ENCODE peak calls at places on chromosomes 16 and 17, in four cellular contexts. N is H1, X is K562, H is HepG2. Y is an unnamed sample.

GRCh38 chr16:86458457-86458777 is 51.9 kb upstream of the FOXF1 start:
- DNase-seq in N (no peak), X (no peak), H (no peak), Y (no peak)

GRCh38 chr16:24700549-24701392 is 28.7 kb upstream of the TNRC6A start:
- DNase-seq in N (peak), X (peak), H (peak), Y (peak)

GRCh38 chr17:1713878-1714487 is 3.8 kb upstream of the TLCD2 start:
- DNase-seq in N (no peak), X (no peak), H (peak), Y (peak)

GRCh38 chr17:64007838-64008282 is 9.7 kb downstream of the PRR29 start:
- DNase-seq in N (no peak), X (no peak), H (peak), Y (no peak)

GRCh38 chr17:48427598-48427997 is 2.4 kb downstream of the SKAP1 start:
- DNase-seq in N (no peak), X (peak), H (no peak), Y (no peak)

GRCh38 chr16:69326172-69326873 is 4.1 kb downstream of the PDF start:
- DNase-seq in N (no peak), X (no peak), H (peak), Y (no peak)

GRCh38 chr17:58702045-58702476 is 9.7 kb downstream of the RAD51C start:
- DNase-seq in N (no peak), X (no peak), H (no peak), Y (no peak)

GRCh38 chr17:10756604-10757003 is 26.8 kb upstream of the TMEM220 start:
- DNase-seq in N (no peak), X (no peak), H (no peak), Y (no peak)

GRCh38 chr17:59149051-59149450 is 5.9 kb downstream of the SKA2 start:
- DNase-seq in N (no peak), X (no peak), H (no peak), Y (peak)

GRCh38 chr17:4405699-4406098 is 28.0 kb upstream of the SPNS3 start:
- DNase-seq in N (no peak), X (no peak), H (no peak), Y (no peak)

GRCh38 chr17:48095611-48096010 is 5.7 kb downstream of the CBX1 start:
- DNase-seq in N (no peak), X (no peak), H (no peak), Y (no peak)

GRCh38 chr16:85083051-85083639 is 29.1 kb downstream of the CIBAR2 start:
- DNase-seq in N (peak), X (no peak), H (no peak), Y (no peak)

GRCh38 chr16:89164847-89165684 is 6.5 kb upstream of the CDH15 start:
- DNase-seq in N (no peak), X (no peak), H (no peak), Y (no peak)

GRCh38 chr17:82292251-82293154 is 19.0 kb upstream of the CSNK1D start:
- DNase-seq in N (peak), X (peak), H (peak), Y (peak)

GRCh38 chr17:62792122-62792800 is 15.9 kb downstream of the MARCHF10 start:
- DNase-seq in N (no peak), X (no peak), H (peak), Y (peak)

GRCh38 chr16:84085774-84086173 is 31.0 kb downstream of the MBTPS1 start:
- DNase-seq in N (no peak), X (no peak), H (no peak), Y (no peak)

GRCh38 chr17:74574489-74575142 is 7.3 kb upstream of the CD300H start:
- DNase-seq in N (no peak), X (no peak), H (no peak), Y (no peak)

GRCh38 chr16:30121741-30122620 is 1.0 kb downstream of the MAPK3 start:
- DNase-seq in N (no peak), X (no peak), H (no peak), Y (no peak)

GRCh38 chr16:83068686-83069085 is 441.9 kb downstream of the CDH13 start:
- DNase-seq in N (no peak), X (no peak), H (no peak), Y (no peak)

GRCh38 chr17:57672971-57673370 is 72.1 kb downstream of the CCDC182 start:
- DNase-seq in N (no peak), X (no peak), H (no peak), Y (no peak)

GRCh38 chr17:72305472-72305871 is 184.7 kb downstream of the SOX9 start:
- DNase-seq in N (no peak), X (no peak), H (no peak), Y (no peak)

GRCh38 chr17:75346906-75347305 is 57.7 kb upstream of the SLC25A19 start:
- DNase-seq in N (no peak), X (peak), H (no peak), Y (no peak)

GRCh38 chr17:27356091-27356705 is 62.3 kb downstream of the WSB1 start:
- DNase-seq in N (no peak), X (peak), H (no peak), Y (no peak)

GRCh38 chr17:43020789-43021738 is 1.1 kb downstream of the VAT1 start:
- DNase-seq in N (no peak), X (peak), H (peak), Y (peak)

GRCh38 chr17:40614431-40615294 is 33.0 kb downstream of the SMARCE1 start:
- DNase-seq in N (no peak), X (no peak), H (no peak), Y (no peak)

GRCh38 chr16:24013733-24014645 is 178.2 kb downstream of the PRKCB start:
- DNase-seq in N (no peak), X (no peak), H (no peak), Y (peak)

GRCh38 chr17:71224824-71225575 is 895.8 kb upstream of the SOX9 start:
- DNase-seq in N (no peak), X (no peak), H (no peak), Y (no peak)

GRCh38 chr16:29757950-29758466 is 12.2 kb upstream of the C16orf54 start:
- DNase-seq in N (no peak), X (no peak), H (peak), Y (no peak)

GRCh38 chr17:19398301-19399181 is 11.6 kb upstream of the MFAP4 start:
- DNase-seq in N (no peak), X (no peak), H (no peak), Y (no peak)

GRCh38 chr16:2022723-2023097 is 3.1 kb downstream of the NPW start:
- DNase-seq in N (no peak), X (peak), H (no peak), Y (peak)

GRCh38 chr16:83898463-83899271 is at the start of gene MLYCD:
- DNase-seq in N (peak), X (peak), H (peak), Y (peak)

GRCh38 chr17:39098474-39099090 is 52.9 kb downstream of the PLXDC1 start:
- DNase-seq in N (no peak), X (no peak), H (no peak), Y (no peak)

GRCh38 chr17:51741447-51741846 is 417.1 kb downstream of the CA10 start:
- DNase-seq in N (no peak), X (no peak), H (no peak), Y (no peak)

GRCh38 chr17:83062818-83063671 is 16.4 kb upstream of the METRNL start:
- DNase-seq in N (no peak), X (no peak), H (no peak), Y (no peak)

GRCh38 chr16:3793161-3793576 is 75.8 kb upstream of the TRAP1 start:
- DNase-seq in N (no peak), X (peak), H (no peak), Y (no peak)

GRCh38 chr17:81370304-81370703 is 25.0 kb upstream of the BAHCC1 start:
- DNase-seq in N (no peak), X (no peak), H (no peak), Y (no peak)

DNA sequence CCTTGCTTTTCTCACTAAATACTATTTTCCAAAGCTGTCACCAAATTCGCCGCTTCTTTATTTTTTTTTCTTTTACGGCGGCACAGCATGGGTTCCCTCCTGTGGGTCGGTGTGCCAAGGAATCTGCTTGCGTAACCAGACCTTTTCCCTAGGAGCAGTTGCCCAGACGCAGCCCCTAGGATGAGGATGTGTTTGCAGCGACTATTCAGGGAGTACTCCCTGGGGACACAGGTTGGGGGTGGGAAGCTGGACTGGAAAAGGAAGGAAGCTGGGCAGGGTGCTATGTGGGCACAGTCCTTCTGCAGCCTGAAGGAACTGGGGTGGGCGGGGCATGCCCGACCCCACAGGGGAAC is 49.0 kb upstream of the ZCCHC14 start:
- DNase-seq in N (no peak), X (no peak), H (no peak), Y (no peak)
- H3K4me3 ChIP-seq in N (no peak), X (no peak), H (no peak), Y (no peak)

DNA sequence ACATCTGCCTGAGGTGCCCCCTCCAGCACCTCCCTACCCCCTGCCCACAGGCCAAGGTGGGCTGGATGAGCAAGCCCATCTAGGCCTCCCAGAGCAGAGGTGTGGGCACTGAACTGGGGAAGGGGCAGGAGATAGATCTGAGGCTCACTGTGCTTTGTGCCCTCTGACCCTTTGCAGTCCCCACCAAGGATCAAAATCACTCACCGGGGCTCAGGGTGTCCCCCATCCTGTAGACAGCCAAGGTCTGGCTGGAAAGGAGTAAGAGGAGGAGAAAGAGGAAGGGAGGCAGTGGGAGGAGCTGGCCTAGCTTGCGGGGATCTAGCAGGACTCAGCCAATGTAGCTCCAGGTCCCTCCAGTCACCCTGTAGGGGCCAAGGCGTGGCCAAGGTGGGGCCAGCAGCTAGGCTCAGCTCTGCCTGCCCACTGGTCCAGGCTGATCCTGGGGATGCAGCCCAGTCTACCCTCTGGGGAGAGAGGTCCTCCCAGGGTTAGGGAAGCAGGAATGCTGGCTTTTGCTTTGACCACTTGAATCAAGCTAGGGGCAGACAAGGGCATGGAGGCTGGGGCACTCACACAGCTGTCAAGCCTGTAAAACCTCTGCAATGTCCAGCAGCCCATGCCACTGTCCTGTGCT is 1.8 kb downstream of the SLC12A4 start:
- DNase-seq in N (no peak), X (peak), H (peak), Y (peak)
- TF ChIP-seq PHF8 in N (no peak), X (no peak), H (no peak), Y (no peak)

GRCh38 chr16:49061315-49061714 is 220.3 kb downstream of the CBLN1 start:
- DNase-seq in N (no peak), X (no peak), H (no peak), Y (no peak)
- TF ChIP-seq JUN in N (no peak), X (no peak), H (no peak), Y (no peak)

DNA sequence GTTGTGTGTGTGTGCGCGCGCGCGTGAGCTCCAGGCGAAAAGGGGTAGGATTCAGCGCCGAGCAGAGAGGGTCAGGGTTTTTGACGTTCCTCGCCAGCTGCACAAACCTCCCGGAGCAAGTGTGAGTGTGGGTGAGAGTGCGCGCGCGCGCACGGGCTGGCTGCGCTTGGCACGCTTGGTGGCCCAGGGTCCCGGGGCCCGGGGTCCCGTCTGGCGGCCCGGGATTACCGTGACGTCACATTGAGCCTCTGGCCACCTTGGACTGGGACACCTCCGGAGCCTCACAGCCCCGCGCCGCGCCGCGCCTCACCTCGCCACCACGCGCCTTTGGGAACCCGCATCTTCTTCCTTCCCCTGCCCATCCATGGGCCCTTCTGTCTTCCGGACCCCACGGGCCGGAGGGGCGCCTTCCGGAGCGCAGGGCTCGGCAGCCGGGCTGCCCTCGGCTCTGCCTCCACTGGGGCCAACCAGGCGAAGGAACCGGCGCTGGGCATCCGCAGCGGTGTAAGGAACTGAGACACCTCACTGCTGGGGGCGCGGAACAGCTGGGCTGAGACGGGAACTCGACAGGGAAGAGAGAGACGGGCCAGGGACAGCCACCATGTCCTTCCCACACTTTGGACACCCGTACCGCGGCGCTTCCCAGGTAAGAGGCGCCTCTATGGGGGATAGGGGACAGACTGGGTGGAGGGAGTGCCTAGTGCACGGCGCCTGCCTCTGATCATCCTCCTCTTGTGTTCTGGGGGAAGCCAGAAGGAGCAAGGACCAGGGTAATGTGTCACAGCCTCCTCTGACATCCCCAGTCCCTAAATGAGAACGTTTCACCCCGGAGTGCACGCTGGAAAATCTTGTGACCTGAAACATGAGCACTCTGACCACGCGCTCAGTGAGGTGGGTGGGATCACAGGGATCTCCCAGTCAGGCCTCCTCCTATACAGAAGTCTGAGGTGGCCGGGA is 766 bp downstream of the IRX6 start:
- DNase-seq in N (no peak), X (no peak), H (no peak), Y (peak)
- H3K4me3 ChIP-seq in N (peak), X (no peak), H (no peak), Y (peak)